ENCODE peak calls at places on chromosome 12, in eight cellular contexts. V is upper lobe of right lung, E is AG04449, W is HCT116, U is thoracic aorta, K is fibroblast of the aortic adventitia, N is endothelial cell of umbilical vein, G is hepatocyte. D is an unnamed sample.

GRCh38 chr12:98162906-98163678 is 352.3 kb upstream of the TMPO start:
- DNase-seq in W (no peak), E (no peak), U (no peak), V (no peak), G (no peak), K (no peak), N (no peak), D (no peak)

GRCh38 chr12:53173085-53173715 is 7.3 kb upstream of the ZNF740 start:
- DNase-seq in E (no peak), K (no peak), U (no peak), V (no peak), W (no peak), G (no peak), N (no peak), D (no peak)

GRCh38 chr12:72869025-72869424 is 596.9 kb downstream of the TRHDE start:
- DNase-seq in K (no peak), W (no peak), E (no peak), U (no peak), N (no peak), G (peak), V (no peak), D (no peak)

GRCh38 chr12:32106153-32106516 is 512 bp upstream of the BICD1 start:
- DNase-seq in W (no peak), G (no peak), V (no peak), E (no peak), K (no peak), N (no peak), U (no peak), D (no peak)

GRCh38 chr12:116662612-116663144 is 75.2 kb downstream of the SPRING1 start:
- DNase-seq in K (no peak), E (no peak), V (no peak), W (no peak), U (no peak), G (peak), N (no peak), D (no peak)

GRCh38 chr12:40907115-40907521 is 214.9 kb downstream of the CNTN1 start:
- DNase-seq in W (peak), N (no peak), E (no peak), G (peak), V (no peak), U (no peak), K (no peak), D (peak)

GRCh38 chr12:10718279-10718821 is 4.8 kb downstream of the YBX3 start:
- DNase-seq in N (peak), G (peak), V (no peak), E (no peak), W (no peak), K (peak), U (no peak), D (no peak)

GRCh38 chr12:52010692-52011601 is 4.2 kb downstream of the TAMALIN start:
- DNase-seq in G (no peak), U (no peak), N (no peak), E (no peak), V (no peak), K (no peak), W (no peak), D (no peak)

GRCh38 chr12:68331500-68331868 is 678 bp downstream of the MDM1 start:
- DNase-seq in G (peak), W (no peak), N (no peak), K (no peak), V (no peak), E (no peak), U (no peak), D (no peak)

GRCh38 chr12:93378373-93379310 is 917 bp downstream of the NUDT4 start:
- DNase-seq in U (no peak), N (peak), V (peak), K (peak), G (peak), E (peak), W (no peak), D (peak)

GRCh38 chr12:111427417-111428074 is 21.8 kb downstream of the SH2B3 start:
- DNase-seq in K (no peak), G (no peak), E (no peak), W (no peak), N (no peak), V (no peak), U (no peak), D (no peak)

GRCh38 chr12:77190022-77190421 is 124.7 kb upstream of the E2F7 start:
- DNase-seq in K (peak), V (no peak), N (no peak), W (no peak), E (peak), U (no peak), G (no peak), D (no peak)

GRCh38 chr12:83826112-83826511 is 1086.5 kb downstream of the SLC6A15 start:
- DNase-seq in W (peak), E (no peak), K (peak), G (peak), U (no peak), V (no peak), N (peak), D (peak)

GRCh38 chr12:106861984-106862894 is 87.8 kb downstream of the RIC8B start:
- DNase-seq in N (peak), U (no peak), V (no peak), W (no peak), G (peak), E (peak), K (peak), D (no peak)

GRCh38 chr12:44930972-44931600 is 55.0 kb upstream of the NELL2 start:
- DNase-seq in W (peak), U (no peak), V (no peak), G (peak), K (peak), E (peak), N (peak), D (peak)

GRCh38 chr12:80821513-80822000 is 104.8 kb downstream of the MYF5 start:
- DNase-seq in U (no peak), K (no peak), W (no peak), E (no peak), N (no peak), G (peak), V (no peak), D (no peak)

GRCh38 chr12:34363050-34363673 is 340.9 kb downstream of the ALG10 start:
- DNase-seq in E (no peak), U (no peak), N (no peak), V (no peak), G (no peak), K (no peak), W (no peak), D (no peak)

GRCh38 chr12:53232641-53233538 is 881 bp upstream of the RARG start:
- DNase-seq in E (no peak), G (peak), U (no peak), N (no peak), W (no peak), K (peak), V (peak), D (no peak)

GRCh38 chr12:7158866-7159600 is 28.9 kb downstream of the CLSTN3 start:
- DNase-seq in E (no peak), V (no peak), W (no peak), G (no peak), U (no peak), K (no peak), N (no peak), D (no peak)

GRCh38 chr12:48037267-48037915 is 33.1 kb upstream of the COL2A1 start:
- DNase-seq in K (peak), W (no peak), V (no peak), N (no peak), G (peak), E (no peak), U (no peak), D (no peak)

GRCh38 chr12:61798778-61799177 is 461.4 kb upstream of the USP15 start:
- DNase-seq in G (no peak), V (no peak), K (no peak), W (no peak), N (no peak), E (no peak), U (no peak), D (no peak)

GRCh38 chr12:61808856-61809255 is 451.3 kb upstream of the USP15 start:
- DNase-seq in W (no peak), V (no peak), U (no peak), N (no peak), G (no peak), K (no peak), E (no peak), D (no peak)

DNA sequence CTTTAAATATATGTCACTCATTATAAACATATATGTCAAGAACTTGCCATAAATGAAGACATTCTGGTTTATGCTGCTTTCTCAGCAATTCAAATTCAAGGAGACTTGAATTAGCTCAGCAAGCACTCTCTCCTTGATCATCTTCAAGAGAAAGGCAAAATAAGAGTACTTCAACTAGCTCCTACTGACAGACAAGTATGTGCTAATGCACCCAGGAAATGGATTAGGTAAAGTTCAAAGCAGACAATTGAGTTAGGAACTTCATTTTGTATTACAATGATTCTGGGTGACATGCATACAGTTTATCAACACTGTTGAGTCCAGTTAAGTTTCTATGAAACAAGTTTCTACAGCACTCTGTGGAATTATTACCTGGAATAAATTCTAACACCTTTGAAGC is 455.9 kb upstream of the USP15 start:
- DNase-seq in G (no peak), W (no peak), V (no peak), N (no peak), U (no peak), K (no peak), E (no peak), D (no peak)
- H3K4me3 ChIP-seq in G (no peak), W (no peak), V (no peak), N (no peak), U (no peak), K (no peak), E (no peak), D (no peak)

DNA sequence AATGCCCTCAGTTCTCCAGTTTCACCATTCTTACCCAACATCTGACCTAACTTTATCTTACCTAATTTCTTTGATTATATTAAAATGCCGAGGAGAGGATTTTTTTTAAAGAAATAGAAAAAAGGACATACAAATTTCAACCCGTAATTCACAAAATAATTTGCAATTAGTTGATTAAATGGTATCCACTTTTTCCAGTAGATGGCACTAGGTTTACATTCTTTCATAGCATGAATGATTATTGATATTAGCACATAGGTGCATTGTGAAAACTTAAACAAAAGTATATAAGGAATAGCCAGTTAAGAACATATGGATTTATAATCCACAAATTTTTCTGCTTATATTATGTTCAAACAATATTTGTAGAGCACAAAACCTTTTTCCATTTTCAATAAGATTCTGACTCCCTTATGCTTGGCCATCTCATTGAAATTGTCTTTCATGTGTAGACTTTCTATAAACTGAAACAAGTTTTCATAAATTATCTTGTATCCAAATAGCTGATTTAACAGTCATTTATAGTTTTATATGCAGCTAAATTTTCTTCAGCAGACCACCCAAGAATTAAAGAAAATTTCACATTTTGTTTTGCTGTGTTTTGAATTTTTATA is 35.3 kb downstream of the MSRB3 start:
- DNase-seq in E (no peak), G (no peak), K (peak), W (peak), V (no peak), N (peak), U (no peak), D (no peak)
- TF ChIP-seq CTCF in E (peak), G (peak), K (peak), W (peak), V (peak), N (peak), U (no peak), D (peak)

GRCh38 chr12:108768591-108769500 is 37.5 kb upstream of the CORO1C start:
- DNase-seq in N (no peak), V (peak), G (peak), U (no peak), W (peak), E (no peak), K (no peak), D (peak)
- H3K4me3 ChIP-seq in N (no peak), V (peak), G (peak), U (peak), W (peak), E (peak), K (no peak), D (peak)

GRCh38 chr12:1629338-1630080 is 478 bp downstream of the WNT5B start:
- DNase-seq in E (no peak), N (no peak), U (no peak), G (peak), K (no peak), W (no peak), V (no peak), D (no peak)

GRCh38 chr12:1628671-1629337 is at the start of gene WNT5B:
- DNase-seq in G (no peak), E (no peak), V (no peak), W (no peak), U (no peak), N (no peak), K (no peak), D (no peak)

GRCh38 chr12:1630081-1630826 is 1.2 kb downstream of the WNT5B start:
- DNase-seq in G (peak), N (no peak), V (peak), K (no peak), E (no peak), W (no peak), U (no peak), D (no peak)

GRCh38 chr12:1632702-1633101 is 3.7 kb downstream of the WNT5B start:
- DNase-seq in G (no peak), K (no peak), W (no peak), N (no peak), U (no peak), V (no peak), E (no peak), D (no peak)

DNA sequence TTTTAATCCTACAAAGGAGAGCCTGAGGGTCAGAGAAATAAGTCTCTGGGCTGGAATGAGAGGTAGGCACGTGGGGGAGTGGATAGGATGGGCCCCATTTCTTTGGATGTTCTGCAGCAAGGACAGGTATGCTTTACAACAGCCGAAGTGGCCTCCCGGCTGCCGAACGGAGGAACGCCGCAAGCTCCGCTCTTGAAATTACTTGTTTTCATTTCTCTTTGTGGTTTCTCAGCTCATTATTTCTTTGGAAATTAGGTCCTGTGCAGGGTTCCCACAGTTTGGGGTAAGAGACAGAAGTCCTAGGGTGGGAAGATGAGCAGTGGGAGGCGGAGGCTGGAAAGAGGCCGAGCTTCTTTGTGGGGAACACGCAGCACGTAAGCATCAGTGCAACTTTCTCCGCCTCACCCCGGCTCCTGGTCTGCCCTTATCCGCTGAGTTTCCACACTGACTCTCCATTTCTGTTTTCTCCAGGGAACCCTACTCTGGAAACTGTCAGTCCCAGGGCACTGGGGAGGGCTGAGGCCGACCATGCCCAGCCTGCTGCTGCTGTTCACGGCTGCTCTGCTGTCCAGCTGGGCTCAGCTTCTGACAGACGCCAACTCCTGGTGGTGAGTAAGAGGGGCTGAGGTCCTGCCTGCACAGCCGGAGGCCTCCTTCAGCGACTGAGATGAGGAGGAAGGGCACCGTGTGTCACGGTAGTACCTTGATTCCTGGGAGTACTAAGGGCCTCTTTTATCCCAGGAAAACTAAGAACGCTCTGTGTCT is 2.0 kb downstream of the WNT5B start:
- DNase-seq in W (no peak), G (peak), N (no peak), V (no peak), E (no peak), U (no peak), K (no peak), D (no peak)
- TF ChIP-seq CTCF in W (no peak), G (no peak), N (no peak), V (no peak), E (no peak), U (no peak), K (no peak), D (no peak)

GRCh38 chr12:85058339-85058738 is 22.2 kb downstream of the LRRIQ1 start:
- DNase-seq in K (no peak), V (no peak), W (no peak), G (no peak), E (no peak), U (no peak), N (no peak), D (no peak)
- H3K4me3 ChIP-seq in K (no peak), V (no peak), W (no peak), G (no peak), E (no peak), U (no peak), N (no peak), D (no peak)

GRCh38 chr12:123801573-123802178 is 39.6 kb downstream of the DNAH10 start:
- DNase-seq in K (peak), N (peak), U (no peak), V (no peak), E (no peak), G (peak), W (peak), D (peak)
- TF ChIP-seq CTCF in K (peak), N (peak), U (no peak), V (peak), E (peak), G (peak), W (peak), D (peak)

DNA sequence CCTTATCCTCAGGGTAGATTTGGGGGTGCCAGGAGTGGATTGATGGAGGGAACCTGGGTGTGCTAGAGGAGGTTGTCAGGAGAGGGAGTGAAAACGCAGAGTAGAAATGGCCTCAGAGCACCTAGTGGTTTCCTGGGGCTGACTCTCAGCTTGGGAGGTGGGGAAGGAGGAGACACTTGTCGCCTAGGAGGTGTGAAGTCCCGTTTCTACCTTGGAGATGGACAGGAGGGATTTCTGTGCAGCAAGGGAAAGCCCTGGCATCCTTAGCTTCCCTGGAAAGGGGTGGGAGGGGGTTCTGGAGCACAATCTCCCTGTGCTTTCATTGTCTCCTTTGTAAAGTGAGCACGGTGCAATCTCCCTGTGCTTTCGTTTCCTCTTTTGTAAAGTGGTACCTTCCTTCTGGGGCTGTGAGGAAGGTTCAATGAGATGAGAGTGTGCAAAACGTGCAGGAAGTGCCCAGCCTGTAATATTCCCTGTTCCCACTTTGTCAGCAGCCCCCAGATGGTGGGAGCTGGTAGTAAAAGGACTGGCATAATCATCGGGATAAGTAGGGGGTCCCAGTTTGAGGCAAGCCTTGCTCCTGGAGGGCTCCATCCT is 1.6 kb downstream of the OAS3 start:
- DNase-seq in W (no peak), N (no peak), V (no peak), E (no peak), U (no peak), G (no peak), K (no peak), D (peak)
- H3K4me3 ChIP-seq in W (no peak), N (no peak), V (peak), E (no peak), U (peak), G (no peak), K (no peak), D (peak)

GRCh38 chr12:186006-186625 is 27.8 kb downstream of the SLC6A12 start:
- DNase-seq in E (no peak), V (no peak), W (no peak), G (no peak), N (no peak), U (no peak), K (no peak), D (no peak)

GRCh38 chr12:190881-191280 is 23.1 kb downstream of the SLC6A12 start:
- DNase-seq in N (no peak), V (no peak), G (no peak), E (no peak), W (no peak), U (no peak), K (no peak), D (no peak)

GRCh38 chr12:191541-191940 is 22.4 kb downstream of the SLC6A12 start:
- DNase-seq in U (no peak), V (no peak), G (no peak), N (no peak), W (no peak), E (no peak), K (no peak), D (no peak)

GRCh38 chr12:189622-189962 is 24.4 kb downstream of the SLC6A12 start:
- DNase-seq in V (no peak), E (no peak), K (no peak), N (no peak), G (no peak), W (no peak), U (no peak), D (no peak)

GRCh38 chr12:188910-189621 is 24.9 kb downstream of the SLC6A12 start:
- DNase-seq in W (no peak), E (no peak), K (peak), N (peak), U (no peak), V (peak), G (peak), D (peak)
- TF ChIP-seq CTCF in W (peak), E (peak), K (peak), N (peak), U (peak), V (peak), G (peak), D (peak)